ENCODE peak calls at places on chromosomes 16 and 17, in eight cellular contexts. One of them, this sample, is unnamed.

GRCh38 chr17:2061441-2061797 is 6.5 kb downstream of the HIC1 start:
- DNase-seq in left ventricle myocardium inferior: no peak
- DNase-seq in heart left ventricle: no peak
- DNase-seq in DND-41: no peak
- DNase-seq in heart right ventricle: no peak
- DNase-seq in sigmoid colon: no peak
- DNase-seq in breast epithelium: no peak
- DNase-seq in lower lobe of right lung: no peak
- DNase-seq in this sample: no peak

GRCh38 chr16:67910162-67910561 is 17.1 kb downstream of the PSKH1 start:
- DNase-seq in left ventricle myocardium inferior: no peak
- DNase-seq in heart left ventricle: no peak
- DNase-seq in DND-41: peak; percentile 84
- DNase-seq in heart right ventricle: no peak
- DNase-seq in sigmoid colon: no peak
- DNase-seq in breast epithelium: no peak
- DNase-seq in lower lobe of right lung: no peak
- DNase-seq in this sample: no peak

GRCh38 chr16:86996081-86996480 is 321.1 kb downstream of the C16orf95 start:
- DNase-seq in left ventricle myocardium inferior: no peak
- DNase-seq in heart left ventricle: no peak
- DNase-seq in DND-41: no peak
- DNase-seq in heart right ventricle: no peak
- DNase-seq in sigmoid colon: no peak
- DNase-seq in breast epithelium: no peak
- DNase-seq in lower lobe of right lung: no peak
- DNase-seq in this sample: no peak

GRCh38 chr17:7767425-7768021 is 50.0 kb downstream of the DNAH2 start:
- DNase-seq in left ventricle myocardium inferior: no peak
- DNase-seq in heart left ventricle: no peak
- DNase-seq in DND-41: no peak
- DNase-seq in heart right ventricle: no peak
- DNase-seq in sigmoid colon: no peak
- DNase-seq in breast epithelium: no peak
- DNase-seq in lower lobe of right lung: no peak
- DNase-seq in this sample: no peak

GRCh38 chr17:1561420-1562177 is 993 bp downstream of the PITPNA start:
- DNase-seq in left ventricle myocardium inferior: no peak
- DNase-seq in heart left ventricle: no peak
- DNase-seq in DND-41: peak; percentile 48
- DNase-seq in heart right ventricle: no peak
- DNase-seq in sigmoid colon: no peak
- DNase-seq in breast epithelium: no peak
- DNase-seq in lower lobe of right lung: peak; percentile 61
- DNase-seq in this sample: peak; percentile 53

GRCh38 chr16:4991754-4992153 is 33.6 kb downstream of the SEC14L5 start:
- DNase-seq in left ventricle myocardium inferior: no peak
- DNase-seq in heart left ventricle: no peak
- DNase-seq in DND-41: no peak
- DNase-seq in heart right ventricle: no peak
- DNase-seq in sigmoid colon: no peak
- DNase-seq in breast epithelium: no peak
- DNase-seq in lower lobe of right lung: peak; percentile 32
- DNase-seq in this sample: no peak

GRCh38 chr17:80950466-80951120 is 41.0 kb upstream of the CHMP6 start:
- DNase-seq in left ventricle myocardium inferior: no peak
- DNase-seq in heart left ventricle: no peak
- DNase-seq in DND-41: no peak
- DNase-seq in heart right ventricle: no peak
- DNase-seq in sigmoid colon: no peak
- DNase-seq in breast epithelium: no peak
- DNase-seq in lower lobe of right lung: peak; percentile 30
- DNase-seq in this sample: no peak

GRCh38 chr17:12041316-12041715 is 20.6 kb downstream of the MAP2K4 start:
- DNase-seq in left ventricle myocardium inferior: no peak
- DNase-seq in heart left ventricle: no peak
- DNase-seq in DND-41: no peak
- DNase-seq in heart right ventricle: no peak
- DNase-seq in sigmoid colon: no peak
- DNase-seq in breast epithelium: no peak
- DNase-seq in lower lobe of right lung: no peak
- DNase-seq in this sample: no peak

GRCh38 chr17:72514888-72515287 is 394.1 kb downstream of the SOX9 start:
- DNase-seq in left ventricle myocardium inferior: peak; percentile 53
- DNase-seq in heart left ventricle: peak; percentile 35
- DNase-seq in DND-41: no peak
- DNase-seq in heart right ventricle: peak; percentile 27
- DNase-seq in sigmoid colon: no peak
- DNase-seq in breast epithelium: no peak
- DNase-seq in lower lobe of right lung: no peak
- DNase-seq in this sample: no peak

GRCh38 chr16:85573696-85574641 is 39.2 kb upstream of the GSE1 start:
- DNase-seq in left ventricle myocardium inferior: peak; percentile 75
- DNase-seq in heart left ventricle: peak; percentile 88
- DNase-seq in DND-41: no peak
- DNase-seq in heart right ventricle: peak; percentile 90
- DNase-seq in sigmoid colon: peak; percentile 90
- DNase-seq in breast epithelium: no peak
- DNase-seq in lower lobe of right lung: no peak
- DNase-seq in this sample: no peak

GRCh38 chr16:5432166-5432565 is 334.6 kb upstream of the EEF2KMT start:
- DNase-seq in left ventricle myocardium inferior: no peak
- DNase-seq in heart left ventricle: no peak
- DNase-seq in DND-41: no peak
- DNase-seq in heart right ventricle: no peak
- DNase-seq in sigmoid colon: no peak
- DNase-seq in breast epithelium: no peak
- DNase-seq in lower lobe of right lung: no peak
- DNase-seq in this sample: no peak

GRCh38 chr17:45147102-45147580 is 1.1 kb upstream of the HEXIM1 start:
- DNase-seq in left ventricle myocardium inferior: no peak
- DNase-seq in heart left ventricle: peak; percentile 83
- DNase-seq in DND-41: peak; percentile 84
- DNase-seq in heart right ventricle: peak; percentile 87
- DNase-seq in sigmoid colon: no peak
- DNase-seq in breast epithelium: peak; percentile 60
- DNase-seq in lower lobe of right lung: peak; percentile 67
- DNase-seq in this sample: peak; percentile 73

GRCh38 chr17:82889496-82890338 is 49.9 kb upstream of the ZNF750 start:
- DNase-seq in left ventricle myocardium inferior: no peak
- DNase-seq in heart left ventricle: no peak
- DNase-seq in DND-41: no peak
- DNase-seq in heart right ventricle: no peak
- DNase-seq in sigmoid colon: no peak
- DNase-seq in breast epithelium: peak; percentile 92
- DNase-seq in lower lobe of right lung: peak; percentile 82
- DNase-seq in this sample: no peak

DNA sequence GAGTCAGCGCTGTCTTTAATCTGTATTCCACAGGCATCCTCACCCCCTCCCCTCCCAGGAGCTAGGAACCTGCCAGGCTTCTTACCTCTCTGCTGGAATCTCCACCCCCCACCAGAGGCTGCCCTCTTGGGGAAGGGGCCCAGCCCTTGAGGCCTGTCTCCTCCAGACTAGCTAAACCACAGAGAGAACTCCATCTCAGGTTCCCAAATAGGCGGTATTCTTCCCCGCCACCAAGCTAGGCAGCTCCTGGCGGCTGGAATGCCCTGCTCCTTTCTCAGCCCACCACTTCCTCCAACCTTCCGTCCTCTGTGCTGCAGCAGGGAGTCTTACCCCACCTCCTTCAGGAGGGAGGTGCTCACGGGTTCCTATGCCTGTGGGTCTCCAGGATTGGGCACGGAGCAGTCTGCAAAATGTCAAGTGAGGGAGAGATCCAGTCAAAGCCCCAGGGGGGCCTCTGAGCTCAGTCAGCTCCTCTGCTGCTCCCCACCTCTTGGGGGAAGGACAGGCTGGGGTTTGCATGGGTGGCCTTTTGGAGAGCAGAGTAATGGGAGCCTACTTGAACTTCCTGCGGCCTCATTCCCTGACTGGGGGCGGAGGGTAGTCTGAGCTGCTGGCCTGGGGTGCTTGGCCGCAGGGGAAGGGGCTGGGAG is 55.7 kb downstream of the SREBF1 start:
- DNase-seq in left ventricle myocardium inferior: no peak
- DNase-seq in heart left ventricle: no peak
- DNase-seq in DND-41: no peak
- DNase-seq in heart right ventricle: peak; percentile 35
- DNase-seq in sigmoid colon: peak; percentile 85
- DNase-seq in breast epithelium: no peak
- DNase-seq in lower lobe of right lung: no peak
- DNase-seq in this sample: no peak
- H3K4me3 ChIP-seq in left ventricle myocardium inferior: peak overlapping the region; percentile 72
- H3K4me3 ChIP-seq in heart left ventricle: no peak overlapping the region
- H3K4me3 ChIP-seq in DND-41: no peak overlapping the region
- H3K4me3 ChIP-seq in heart right ventricle: no peak overlapping the region
- H3K4me3 ChIP-seq in sigmoid colon: peak overlapping the region; percentile 41
- H3K4me3 ChIP-seq in breast epithelium: no peak overlapping the region
- H3K4me3 ChIP-seq in lower lobe of right lung: peak overlapping the region; percentile 59
- H3K4me3 ChIP-seq in this sample: no peak overlapping the region

GRCh38 chr17:79135011-79135410 is 60.4 kb downstream of the ENGASE start:
- DNase-seq in left ventricle myocardium inferior: no peak
- DNase-seq in heart left ventricle: no peak
- DNase-seq in DND-41: no peak
- DNase-seq in heart right ventricle: no peak
- DNase-seq in sigmoid colon: no peak
- DNase-seq in breast epithelium: no peak
- DNase-seq in lower lobe of right lung: no peak
- DNase-seq in this sample: no peak
- H3K36me3 ChIP-seq in left ventricle myocardium inferior: no peaks in the 10 kb centered on the region
- H3K36me3 ChIP-seq in heart left ventricle: no peaks in the 10 kb centered on the region
- H3K36me3 ChIP-seq in DND-41: no peaks in the 10 kb centered on the region
- H3K36me3 ChIP-seq in heart right ventricle: no peaks in the 10 kb centered on the region
- H3K36me3 ChIP-seq in sigmoid colon: no peaks in the 10 kb centered on the region
- H3K36me3 ChIP-seq in breast epithelium: no peaks in the 10 kb centered on the region
- H3K36me3 ChIP-seq in lower lobe of right lung: no peaks in the 10 kb centered on the region
- H3K36me3 ChIP-seq in this sample: no peaks in the 10 kb centered on the region

DNA sequence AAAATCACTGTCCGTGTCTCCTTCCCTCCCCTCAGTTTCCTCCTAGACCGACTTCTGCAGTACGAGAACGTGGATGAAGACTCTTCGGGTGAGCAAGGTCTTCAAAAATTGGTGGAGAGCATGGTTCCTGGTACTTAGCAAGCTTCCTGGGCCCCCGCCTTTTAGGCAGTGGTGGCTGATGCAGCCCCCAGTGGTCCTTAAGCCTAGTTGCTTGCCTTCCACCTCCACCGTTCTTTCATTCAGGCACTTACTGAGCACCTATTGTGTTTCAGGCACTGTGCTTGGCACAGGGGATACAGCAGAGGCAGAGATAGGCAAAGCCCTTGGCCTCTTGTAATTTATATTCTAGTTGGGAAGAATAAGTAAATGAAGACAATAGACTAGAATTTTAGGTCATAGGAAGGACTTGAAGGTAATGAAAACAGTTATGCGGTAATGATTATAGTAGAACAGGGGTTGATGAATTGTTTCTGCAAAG is 771 bp downstream of the INO80E start:
- DNase-seq in left ventricle myocardium inferior: no peak
- DNase-seq in heart left ventricle: no peak
- DNase-seq in DND-41: peak; percentile 34
- DNase-seq in heart right ventricle: no peak
- DNase-seq in sigmoid colon: no peak
- DNase-seq in breast epithelium: no peak
- DNase-seq in lower lobe of right lung: peak; percentile 25
- DNase-seq in this sample: no peak
- TF ChIP-seq CTCF in left ventricle myocardium inferior: no peak
- TF ChIP-seq CTCF in heart left ventricle: no peak
- TF ChIP-seq CTCF in DND-41: peak; percentile 33
- TF ChIP-seq CTCF in heart right ventricle: no peak
- TF ChIP-seq CTCF in sigmoid colon: no peak
- TF ChIP-seq CTCF in breast epithelium: no peak
- TF ChIP-seq CTCF in lower lobe of right lung: no peak
- TF ChIP-seq CTCF in this sample: no peak

GRCh38 chr16:2925951-2926659 is 14.4 kb downstream of the FLYWCH1 start:
- DNase-seq in left ventricle myocardium inferior: no peak
- DNase-seq in heart left ventricle: no peak
- DNase-seq in DND-41: no peak
- DNase-seq in heart right ventricle: no peak
- DNase-seq in sigmoid colon: no peak
- DNase-seq in breast epithelium: no peak
- DNase-seq in lower lobe of right lung: no peak
- DNase-seq in this sample: no peak
- H3K4me3 ChIP-seq in left ventricle myocardium inferior: no peak overlapping the region
- H3K4me3 ChIP-seq in heart left ventricle: no peak overlapping the region
- H3K4me3 ChIP-seq in DND-41: no peak overlapping the region
- H3K4me3 ChIP-seq in heart right ventricle: no peak overlapping the region
- H3K4me3 ChIP-seq in sigmoid colon: no peak overlapping the region
- H3K4me3 ChIP-seq in breast epithelium: no peak overlapping the region
- H3K4me3 ChIP-seq in lower lobe of right lung: no peak overlapping the region
- H3K4me3 ChIP-seq in this sample: no peak overlapping the region

This sample was measured in CD8-positive, alpha-beta T cell.